ENCODE peak calls at places on chromosomes 1 and 21, in nine cellular contexts. V is upper lobe of right lung, W is endodermal cell, A is mammary epithelial cell, Z is upper lobe of left lung, E is fibroblast of lung, L is PC-3, N is Peyer's patch, U is GM12878. K is an unnamed sample. For H3K9me3 and H3K4me1, the result is how much of the 10 kb centered on the place peaks cover.

GRCh38 chr1:227357229-227358078 is 39.2 kb upstream of the CDC42BPA start:
- DNase-seq in V (no peak), W (peak), A (peak), Z (peak), E (peak), L (peak), N (peak), U (no peak), K (no peak)

GRCh38 chr1:41983451-41983850 is 64.7 kb upstream of the HIVEP3 start:
- DNase-seq in V (no peak), W (no peak), A (peak), Z (no peak), E (peak), L (peak), N (no peak), U (no peak), K (no peak)

GRCh38 chr1:38586993-38587646 is 272.5 kb downstream of the RRAGC start:
- DNase-seq in V (peak), W (peak), A (peak), Z (peak), E (no peak), L (peak), N (no peak), U (peak), K (no peak)

GRCh38 chr1:186838380-186839076 is 9.8 kb downstream of the PLA2G4A start:
- DNase-seq in V (no peak), W (no peak), A (no peak), Z (no peak), E (no peak), L (no peak), N (no peak), U (no peak), K (no peak)

GRCh38 chr1:234589064-234589765 is 20.8 kb downstream of the IRF2BP2 start:
- DNase-seq in V (no peak), W (no peak), A (peak), Z (no peak), E (peak), L (no peak), N (no peak), U (no peak), K (no peak)

GRCh38 chr1:47911424-47911823 is 85.8 kb downstream of the TRABD2B start:
- DNase-seq in V (no peak), W (no peak), A (no peak), Z (no peak), E (no peak), L (no peak), N (no peak), U (no peak), K (no peak)

GRCh38 chr1:91498035-91498434 is 2.6 kb upstream of the CDC7 start:
- DNase-seq in V (no peak), W (no peak), A (no peak), Z (no peak), E (no peak), L (no peak), N (no peak), U (no peak), K (no peak)

GRCh38 chr1:19395678-19396192 is 83.6 kb downstream of the SLC66A1 start:
- DNase-seq in V (no peak), W (no peak), A (peak), Z (no peak), E (peak), L (peak), N (no peak), U (no peak), K (no peak)

GRCh38 chr1:44603718-44604117 is 70.6 kb downstream of the TMEM53 start:
- DNase-seq in V (no peak), W (no peak), A (no peak), Z (no peak), E (no peak), L (no peak), N (no peak), U (no peak), K (no peak)

GRCh38 chr1:182299728-182300581 is 91.6 kb downstream of the GLUL start:
- DNase-seq in V (peak), W (peak), A (peak), Z (peak), E (peak), L (no peak), N (no peak), U (no peak), K (no peak)

GRCh38 chr21:37896788-37897187 is 19.5 kb downstream of the KCNJ6 start:
- DNase-seq in V (no peak), W (no peak), A (no peak), Z (no peak), E (no peak), L (no peak), N (no peak), U (no peak), K (no peak)

GRCh38 chr1:91736999-91737615 is 148.8 kb downstream of the TGFBR3 start:
- DNase-seq in V (no peak), W (peak), A (peak), Z (no peak), E (peak), L (peak), N (no peak), U (no peak), K (peak)

GRCh38 chr1:53616927-53617326 is 122.0 kb downstream of the GLIS1 start:
- DNase-seq in V (peak), W (peak), A (no peak), Z (peak), E (no peak), L (no peak), N (no peak), U (no peak), K (no peak)

GRCh38 chr1:165860065-165860464 is 32.7 kb downstream of the UCK2 start:
- DNase-seq in V (no peak), W (no peak), A (no peak), Z (no peak), E (no peak), L (no peak), N (no peak), U (no peak), K (no peak)

GRCh38 chr1:153659175-153659534 is 652 bp downstream of the SNAPIN start:
- DNase-seq in V (peak), W (no peak), A (no peak), Z (no peak), E (no peak), L (no peak), N (no peak), U (no peak), K (no peak)

GRCh38 chr1:201656670-201657032 is 117.7 kb downstream of the NAV1 start:
- DNase-seq in V (no peak), W (no peak), A (no peak), Z (no peak), E (peak), L (no peak), N (no peak), U (no peak), K (no peak)

GRCh38 chr1:91804546-91805023 is 81.4 kb downstream of the TGFBR3 start:
- DNase-seq in V (no peak), W (no peak), A (peak), Z (no peak), E (peak), L (peak), N (no peak), U (peak), K (no peak)

GRCh38 chr1:27634166-27634981 is 611 bp downstream of the FGR start:
- DNase-seq in V (peak), W (peak), A (no peak), Z (peak), E (peak), L (no peak), N (no peak), U (no peak), K (no peak)

GRCh38 chr1:178713270-178713669 is 11.8 kb upstream of the RALGPS2 start:
- DNase-seq in V (no peak), W (no peak), A (no peak), Z (no peak), E (peak), L (no peak), N (no peak), U (no peak), K (no peak)

GRCh38 chr21:27532081-27532480 is 565.2 kb upstream of the ADAMTS5 start:
- DNase-seq in V (no peak), W (no peak), A (no peak), Z (no peak), E (peak), L (peak), N (no peak), U (no peak), K (no peak)

GRCh38 chr21:38505654-38506523 is 7.6 kb upstream of the ERG start:
- DNase-seq in V (no peak), W (peak), A (peak), Z (peak), E (peak), L (peak), N (no peak), U (no peak), K (no peak)

GRCh38 chr21:45511007-45511406 is 31.2 kb downstream of the SLC19A1 start:
- DNase-seq in V (peak), W (peak), A (no peak), Z (no peak), E (no peak), L (no peak), N (no peak), U (no peak), K (no peak)

GRCh38 chr1:99268021-99268420 is 3.7 kb downstream of the PLPPR4 start:
- DNase-seq in V (no peak), W (no peak), A (no peak), Z (no peak), E (no peak), L (no peak), N (no peak), U (no peak), K (no peak)

GRCh38 chr1:195939844-195940243 is 668.4 kb downstream of the KCNT2 start:
- DNase-seq in V (no peak), W (peak), A (peak), Z (no peak), E (no peak), L (peak), N (no peak), U (no peak), K (no peak)

GRCh38 chr1:12095822-12096263 is 32.7 kb downstream of the TNFRSF8 start:
- DNase-seq in V (no peak), W (peak), A (peak), Z (no peak), E (peak), L (peak), N (no peak), U (no peak), K (no peak)

GRCh38 chr1:30694248-30695175 is 28.9 kb downstream of the MATN1 start:
- DNase-seq in V (no peak), W (no peak), A (no peak), Z (no peak), E (no peak), L (no peak), N (peak), U (no peak), K (no peak)

GRCh38 chr1:101738475-101738874 is 258.3 kb downstream of the OLFM3 start:
- DNase-seq in V (no peak), W (no peak), A (peak), Z (no peak), E (peak), L (peak), N (no peak), U (no peak), K (no peak)

GRCh38 chr1:185314416-185314815 is 2.6 kb downstream of the IVNS1ABP start:
- DNase-seq in V (no peak), W (no peak), A (no peak), Z (no peak), E (no peak), L (peak), N (no peak), U (no peak), K (no peak)

GRCh38 chr1:196160066-196160795 is 448.0 kb downstream of the KCNT2 start:
- DNase-seq in V (no peak), W (no peak), A (peak), Z (no peak), E (peak), L (peak), N (no peak), U (no peak), K (no peak)

GRCh38 chr1:42144336-42145189 is 8.6 kb upstream of the GUCA2B start:
- DNase-seq in V (peak), W (peak), A (no peak), Z (no peak), E (no peak), L (no peak), N (no peak), U (no peak), K (no peak)

GRCh38 chr21:27320868-27321267 is 354.0 kb upstream of the ADAMTS5 start:
- DNase-seq in V (no peak), W (no peak), A (no peak), Z (no peak), E (no peak), L (no peak), N (no peak), U (no peak), K (no peak)

GRCh38 chr1:204434116-204434755 is 22.6 kb upstream of the PPP1R15B start:
- DNase-seq in V (no peak), W (no peak), A (no peak), Z (no peak), E (no peak), L (no peak), N (no peak), U (no peak), K (no peak)

GRCh38 chr1:152448496-152448895 is 34.4 kb upstream of the CRNN start:
- DNase-seq in V (no peak), W (no peak), A (no peak), Z (no peak), E (no peak), L (no peak), N (no peak), U (no peak), K (no peak)
- H3K9me3 ChIP-seq in V (under half), W (half or more), A (under half), Z (under half), E (under half), L (under half), N (under half), U (under half), K (under half)

DNA sequence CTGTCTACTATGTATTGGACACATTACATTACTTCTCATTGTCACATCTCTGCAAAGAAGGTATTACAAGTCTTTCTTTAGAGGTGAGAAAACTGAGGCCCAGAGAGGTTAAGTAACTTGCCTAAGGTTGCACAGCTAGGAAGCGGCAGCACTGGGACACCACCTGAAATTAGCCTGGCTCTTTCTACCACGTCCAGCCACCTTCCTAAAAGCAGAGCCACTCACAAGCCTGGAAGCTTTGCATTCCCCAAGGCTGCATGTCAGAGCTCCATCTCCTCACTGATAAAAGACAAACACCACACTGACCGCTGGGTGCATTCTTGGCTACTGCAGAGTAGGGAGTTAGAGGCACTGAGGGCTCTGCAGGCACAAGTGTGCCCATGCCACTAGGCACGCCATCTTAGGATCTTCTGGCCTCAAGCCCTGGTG is 2.4 kb downstream of the CD247 start:
- DNase-seq in V (no peak), W (peak), A (no peak), Z (no peak), E (no peak), L (no peak), N (no peak), U (no peak), K (no peak)
- H3K4me1 ChIP-seq in V (under half), W (under half), A (under half), Z (under half), E (under half), L (under half), N (under half), U (under half), K (under half)

GRCh38 chr1:248102847-248103246 is 7.9 kb downstream of the OR2L13 start:
- DNase-seq in V (no peak), W (no peak), A (no peak), Z (no peak), E (no peak), L (no peak), N (no peak), U (no peak), K (no peak)
- H3K9me3 ChIP-seq in V (under half), W (half or more), A (under half), Z (under half), E (under half), L (under half), N (under half), U (under half), K (under half)

DNA sequence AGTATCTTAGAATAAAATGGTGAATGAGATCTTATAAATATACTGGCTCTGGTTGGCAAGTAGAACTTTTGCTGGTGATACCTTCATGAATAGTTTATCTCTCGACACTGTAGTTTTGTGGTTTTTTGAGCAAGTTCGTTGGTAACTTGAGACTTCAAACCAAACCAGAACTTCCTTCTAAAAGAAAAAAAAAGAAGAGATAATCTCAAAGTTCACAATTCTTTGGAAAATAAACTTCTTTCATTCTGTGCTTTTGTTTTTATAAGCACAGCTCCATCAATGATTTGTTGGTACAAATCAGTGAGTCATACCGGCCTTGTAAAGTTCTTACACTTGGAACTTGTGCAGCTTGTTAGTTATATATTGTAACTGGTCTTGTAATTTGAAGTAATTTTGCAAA is 2.3 kb downstream of the HIPK1 start:
- DNase-seq in V (no peak), W (no peak), A (no peak), Z (no peak), E (peak), L (peak), N (no peak), U (no peak), K (no peak)
- H3K4me1 ChIP-seq in V (under half), W (under half), A (under half), Z (under half), E (under half), L (under half), N (under half), U (under half), K (under half)

GRCh38 chr1:50831300-50832061 is 128.6 kb downstream of the FAF1 start:
- DNase-seq in V (no peak), W (no peak), A (no peak), Z (no peak), E (no peak), L (no peak), N (no peak), U (no peak), K (no peak)
- H3K9me3 ChIP-seq in V (under half), W (half or more), A (under half), Z (under half), E (under half), L (under half), N (under half), U (under half), K (under half)

K was measured in breast epithelium.